ENCODE peak calls at places on chromosomes 4 and X, in seven cellular contexts. One of them, this sample, is unnamed.

GRCh38 chrX:73562986-73563739 is at the start of gene CHIC1:
- DNase-seq in fibroblast of lung: peak; percentile 75
- DNase-seq in OCI-LY7: peak; percentile 82
- DNase-seq in GM23338: peak; percentile 76
- DNase-seq in DND-41: peak; percentile 85
- DNase-seq in hepatocyte: peak; percentile 74
- DNase-seq in H9: peak; percentile 85
- DNase-seq in this sample: peak; percentile 91

GRCh38 chr4:48604527-48604926 is 114.5 kb downstream of the ZAR1 start:
- DNase-seq in fibroblast of lung: no peak
- DNase-seq in OCI-LY7: no peak
- DNase-seq in GM23338: no peak
- DNase-seq in DND-41: no peak
- DNase-seq in hepatocyte: no peak
- DNase-seq in H9: no peak
- DNase-seq in this sample: no peak

GRCh38 chr4:174946246-174946645 is 28.1 kb downstream of the ADAM29 start:
- DNase-seq in fibroblast of lung: no peak
- DNase-seq in OCI-LY7: peak; percentile 54
- DNase-seq in GM23338: no peak
- DNase-seq in DND-41: no peak
- DNase-seq in hepatocyte: no peak
- DNase-seq in H9: no peak
- DNase-seq in this sample: no peak

GRCh38 chr4:128354205-128354821 is 66.7 kb upstream of the PGRMC2 start:
- DNase-seq in fibroblast of lung: peak; percentile 88
- DNase-seq in OCI-LY7: no peak
- DNase-seq in GM23338: peak; percentile 38
- DNase-seq in DND-41: no peak
- DNase-seq in hepatocyte: peak; percentile 38
- DNase-seq in H9: no peak
- DNase-seq in this sample: no peak

GRCh38 chr4:145299380-145300076 is 119.1 kb upstream of the OTUD4 start:
- DNase-seq in fibroblast of lung: peak; percentile 11
- DNase-seq in OCI-LY7: peak; percentile 80
- DNase-seq in GM23338: no peak
- DNase-seq in DND-41: peak; percentile 69
- DNase-seq in hepatocyte: no peak
- DNase-seq in H9: no peak
- DNase-seq in this sample: peak; percentile 88

GRCh38 chr4:76265631-76266218 is 14.2 kb downstream of the FAM47E start:
- DNase-seq in fibroblast of lung: no peak
- DNase-seq in OCI-LY7: no peak
- DNase-seq in GM23338: no peak
- DNase-seq in DND-41: no peak
- DNase-seq in hepatocyte: no peak
- DNase-seq in H9: no peak
- DNase-seq in this sample: no peak

GRCh38 chr4:67869580-67870190 is 14.1 kb downstream of the TMPRSS11D start:
- DNase-seq in fibroblast of lung: no peak
- DNase-seq in OCI-LY7: no peak
- DNase-seq in GM23338: no peak
- DNase-seq in DND-41: no peak
- DNase-seq in hepatocyte: no peak
- DNase-seq in H9: no peak
- DNase-seq in this sample: no peak

GRCh38 chr4:163404570-163404969 is 60.9 kb downstream of the NPY5R start:
- DNase-seq in fibroblast of lung: no peak
- DNase-seq in OCI-LY7: no peak
- DNase-seq in GM23338: no peak
- DNase-seq in DND-41: no peak
- DNase-seq in hepatocyte: no peak
- DNase-seq in H9: no peak
- DNase-seq in this sample: no peak

GRCh38 chr4:168304744-168305459 is 13.7 kb downstream of the DDX60 start:
- DNase-seq in fibroblast of lung: peak; percentile 73
- DNase-seq in OCI-LY7: no peak
- DNase-seq in GM23338: no peak
- DNase-seq in DND-41: no peak
- DNase-seq in hepatocyte: no peak
- DNase-seq in H9: no peak
- DNase-seq in this sample: no peak

GRCh38 chr4:40562681-40563080 is 67.0 kb downstream of the RBM47 start:
- DNase-seq in fibroblast of lung: no peak
- DNase-seq in OCI-LY7: no peak
- DNase-seq in GM23338: no peak
- DNase-seq in DND-41: no peak
- DNase-seq in hepatocyte: no peak
- DNase-seq in H9: no peak
- DNase-seq in this sample: no peak

GRCh38 chr4:172007889-172008288 is 194.7 kb downstream of the GALNTL6 start:
- DNase-seq in fibroblast of lung: no peak
- DNase-seq in OCI-LY7: no peak
- DNase-seq in GM23338: no peak
- DNase-seq in DND-41: no peak
- DNase-seq in hepatocyte: no peak
- DNase-seq in H9: no peak
- DNase-seq in this sample: no peak

GRCh38 chrX:149152941-149153340 is 352.2 kb downstream of the IDS start:
- DNase-seq in fibroblast of lung: peak; percentile 0
- DNase-seq in OCI-LY7: no peak
- DNase-seq in GM23338: no peak
- DNase-seq in DND-41: no peak
- DNase-seq in hepatocyte: no peak
- DNase-seq in H9: no peak
- DNase-seq in this sample: no peak

GRCh38 chr4:98739718-98740117 is 81.3 kb upstream of the TSPAN5 start:
- DNase-seq in fibroblast of lung: peak; percentile 31
- DNase-seq in OCI-LY7: no peak
- DNase-seq in GM23338: no peak
- DNase-seq in DND-41: no peak
- DNase-seq in hepatocyte: no peak
- DNase-seq in H9: no peak
- DNase-seq in this sample: no peak

GRCh38 chr4:40651280-40651679 is 21.6 kb upstream of the RBM47 start:
- DNase-seq in fibroblast of lung: no peak
- DNase-seq in OCI-LY7: no peak
- DNase-seq in GM23338: no peak
- DNase-seq in DND-41: no peak
- DNase-seq in hepatocyte: no peak
- DNase-seq in H9: no peak
- DNase-seq in this sample: no peak

GRCh38 chrX:11151799-11152591 is 40.9 kb downstream of the HCCS start:
- DNase-seq in fibroblast of lung: no peak
- DNase-seq in OCI-LY7: no peak
- DNase-seq in GM23338: no peak
- DNase-seq in DND-41: no peak
- DNase-seq in hepatocyte: no peak
- DNase-seq in H9: no peak
- DNase-seq in this sample: no peak

GRCh38 chrX:103215768-103216085 is 819 bp downstream of the BEX4 start:
- DNase-seq in fibroblast of lung: peak; percentile 4
- DNase-seq in OCI-LY7: no peak
- DNase-seq in GM23338: no peak
- DNase-seq in DND-41: no peak
- DNase-seq in hepatocyte: no peak
- DNase-seq in H9: no peak
- DNase-seq in this sample: no peak

GRCh38 chr4:38190717-38191178 is 230.6 kb downstream of the PTTG2 start:
- DNase-seq in fibroblast of lung: peak; percentile 90
- DNase-seq in OCI-LY7: no peak
- DNase-seq in GM23338: no peak
- DNase-seq in DND-41: no peak
- DNase-seq in hepatocyte: no peak
- DNase-seq in H9: no peak
- DNase-seq in this sample: no peak

GRCh38 chr4:140130677-140131076 is 23.3 kb downstream of the MAML3 start:
- DNase-seq in fibroblast of lung: peak; percentile 56
- DNase-seq in OCI-LY7: no peak
- DNase-seq in GM23338: no peak
- DNase-seq in DND-41: no peak
- DNase-seq in hepatocyte: no peak
- DNase-seq in H9: no peak
- DNase-seq in this sample: no peak

GRCh38 chr4:108155373-108155772 is 13.4 kb downstream of the LEF1 start:
- DNase-seq in fibroblast of lung: peak; percentile 32
- DNase-seq in OCI-LY7: no peak
- DNase-seq in GM23338: peak; percentile 81
- DNase-seq in DND-41: no peak
- DNase-seq in hepatocyte: peak; percentile 50
- DNase-seq in H9: peak; percentile 67
- DNase-seq in this sample: no peak

DNA sequence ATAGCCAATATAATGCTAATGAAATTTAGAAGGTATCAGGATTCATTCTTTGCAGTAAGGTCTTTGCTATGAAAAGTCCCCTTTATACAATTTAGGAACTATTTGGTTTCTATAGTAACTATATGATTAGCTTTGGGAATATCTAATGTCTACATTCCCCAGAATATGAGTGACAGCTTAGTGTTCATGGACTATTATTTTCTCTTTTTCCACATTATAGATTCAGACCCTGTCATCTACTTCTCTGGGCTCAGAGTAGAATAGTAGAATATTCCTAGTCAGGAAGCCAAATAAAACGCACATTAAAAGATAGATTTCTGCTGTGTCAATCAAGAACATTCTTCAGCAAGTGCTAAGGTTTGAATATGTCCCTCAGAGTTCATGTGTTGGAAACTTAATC is 26.1 kb upstream of the SULT1B1 start:
- DNase-seq in fibroblast of lung: no peak
- DNase-seq in OCI-LY7: no peak
- DNase-seq in GM23338: no peak
- DNase-seq in DND-41: no peak
- DNase-seq in hepatocyte: no peak
- DNase-seq in H9: no peak
- DNase-seq in this sample: no peak
- H4K20me1 ChIP-seq in fibroblast of lung: no peaks in the 10 kb centered on the region
- H4K20me1 ChIP-seq in OCI-LY7: no peaks in the 10 kb centered on the region
- H4K20me1 ChIP-seq in GM23338: no peaks in the 10 kb centered on the region
- H4K20me1 ChIP-seq in DND-41: no peaks in the 10 kb centered on the region
- H4K20me1 ChIP-seq in hepatocyte: no peaks in the 10 kb centered on the region
- H4K20me1 ChIP-seq in H9: no peaks in the 10 kb centered on the region
- H4K20me1 ChIP-seq in this sample: no peaks in the 10 kb centered on the region

GRCh38 chrX:153954618-153955450 is 10.4 kb upstream of the RENBP start:
- DNase-seq in fibroblast of lung: no peak
- DNase-seq in OCI-LY7: no peak
- DNase-seq in GM23338: no peak
- DNase-seq in DND-41: no peak
- DNase-seq in hepatocyte: no peak
- DNase-seq in H9: no peak
- DNase-seq in this sample: no peak
- H4K20me1 ChIP-seq in fibroblast of lung: no peaks in the 10 kb centered on the region
- H4K20me1 ChIP-seq in OCI-LY7: no peaks in the 10 kb centered on the region
- H4K20me1 ChIP-seq in GM23338: no peaks in the 10 kb centered on the region
- H4K20me1 ChIP-seq in DND-41: peaks cover 80% of the 10 kb centered on the region
- H4K20me1 ChIP-seq in hepatocyte: no peaks in the 10 kb centered on the region
- H4K20me1 ChIP-seq in H9: no peaks in the 10 kb centered on the region
- H4K20me1 ChIP-seq in this sample: peaks cover 4% of the 10 kb centered on the region

GRCh38 chr4:2252530-2252924 is 9.4 kb downstream of the MXD4 start:
- DNase-seq in fibroblast of lung: no peak
- DNase-seq in OCI-LY7: no peak
- DNase-seq in GM23338: no peak
- DNase-seq in DND-41: peak; percentile 4
- DNase-seq in hepatocyte: no peak
- DNase-seq in H9: no peak
- DNase-seq in this sample: no peak

GRCh38 chr4:2250764-2251072 is 8.8 kb upstream of the HAUS3 start:
- DNase-seq in fibroblast of lung: no peak
- DNase-seq in OCI-LY7: no peak
- DNase-seq in GM23338: no peak
- DNase-seq in DND-41: no peak
- DNase-seq in hepatocyte: peak; percentile 2
- DNase-seq in H9: no peak
- DNase-seq in this sample: no peak

GRCh38 chr4:2251795-2252529 is 9.9 kb downstream of the MXD4 start:
- DNase-seq in fibroblast of lung: no peak
- DNase-seq in OCI-LY7: no peak
- DNase-seq in GM23338: no peak
- DNase-seq in DND-41: peak; percentile 2
- DNase-seq in hepatocyte: no peak
- DNase-seq in H9: no peak
- DNase-seq in this sample: no peak

GRCh38 chr4:2250003-2250763 is 8.3 kb upstream of the HAUS3 start:
- DNase-seq in fibroblast of lung: no peak
- DNase-seq in OCI-LY7: no peak
- DNase-seq in GM23338: no peak
- DNase-seq in DND-41: no peak
- DNase-seq in hepatocyte: peak; percentile 2
- DNase-seq in H9: no peak
- DNase-seq in this sample: no peak

DNA sequence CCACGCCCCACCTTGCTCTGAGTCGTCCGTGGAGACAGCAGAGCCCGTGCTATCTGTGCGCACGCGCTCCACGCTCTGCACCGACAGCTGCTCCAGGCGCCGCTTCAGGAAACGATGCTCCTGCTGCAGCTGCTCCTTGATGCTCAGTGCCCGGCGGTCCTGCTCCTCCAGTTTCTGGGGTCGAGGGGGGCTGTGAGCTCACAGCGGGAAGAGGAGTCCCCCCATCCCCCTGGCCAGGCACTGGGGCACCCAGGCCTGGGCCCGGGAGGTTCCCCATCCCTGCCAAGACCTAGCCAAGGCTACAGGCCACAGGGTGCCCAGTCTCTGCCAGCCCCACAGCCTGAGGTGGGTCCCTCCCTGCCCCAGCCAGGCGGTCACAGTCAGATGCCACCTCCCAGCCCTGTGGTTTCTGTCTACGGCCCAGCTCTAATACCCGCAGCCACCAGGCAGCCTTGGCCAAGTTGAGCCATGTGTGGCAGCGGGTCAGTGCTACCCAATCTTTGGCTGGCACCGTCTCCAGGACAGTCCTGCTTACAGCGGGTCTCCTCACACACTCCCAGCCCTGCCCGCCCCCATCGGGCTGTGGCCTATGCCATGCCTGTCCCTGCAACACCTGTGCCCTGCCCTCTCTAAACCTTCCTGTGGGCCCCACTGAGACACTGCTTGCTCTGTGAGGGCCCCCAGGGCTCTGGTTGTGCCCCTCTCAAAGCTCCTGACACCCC is 9.3 kb upstream of the HAUS3 start:
- DNase-seq in fibroblast of lung: no peak
- DNase-seq in OCI-LY7: no peak
- DNase-seq in GM23338: no peak
- DNase-seq in DND-41: no peak
- DNase-seq in hepatocyte: no peak
- DNase-seq in H9: no peak
- DNase-seq in this sample: no peak
- H4K20me1 ChIP-seq in fibroblast of lung: no peaks in the 10 kb centered on the region
- H4K20me1 ChIP-seq in OCI-LY7: no peaks in the 10 kb centered on the region
- H4K20me1 ChIP-seq in GM23338: no peaks in the 10 kb centered on the region
- H4K20me1 ChIP-seq in DND-41: peaks cover 35% of the 10 kb centered on the region
- H4K20me1 ChIP-seq in hepatocyte: peaks cover 47% of the 10 kb centered on the region
- H4K20me1 ChIP-seq in H9: no peaks in the 10 kb centered on the region
- H4K20me1 ChIP-seq in this sample: no peaks in the 10 kb centered on the region

DNA sequence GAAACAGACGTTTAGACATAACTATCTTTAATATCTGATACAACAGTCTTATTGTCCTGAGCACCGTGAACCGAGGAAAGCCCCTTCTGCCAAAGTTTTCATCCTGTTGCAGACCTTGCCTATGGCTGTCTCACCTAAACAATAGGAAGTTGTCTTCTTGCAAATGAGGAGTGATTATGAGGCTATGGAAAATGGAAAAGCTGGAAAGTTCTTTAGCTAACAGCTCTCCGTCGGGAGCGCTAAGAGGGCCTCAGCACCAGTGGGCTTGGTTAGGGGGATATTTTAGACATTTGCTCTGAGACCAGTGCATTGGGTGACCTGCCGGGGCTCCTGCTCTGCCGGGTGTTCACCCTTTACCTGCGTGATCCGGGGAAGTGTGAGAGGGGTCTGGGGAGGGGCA is 28.4 kb downstream of the TMEM131L start:
- DNase-seq in fibroblast of lung: no peak
- DNase-seq in OCI-LY7: no peak
- DNase-seq in GM23338: no peak
- DNase-seq in DND-41: no peak
- DNase-seq in hepatocyte: no peak
- DNase-seq in H9: no peak
- DNase-seq in this sample: no peak
- H4K20me1 ChIP-seq in fibroblast of lung: no peaks in the 10 kb centered on the region
- H4K20me1 ChIP-seq in OCI-LY7: peaks cover 72% of the 10 kb centered on the region
- H4K20me1 ChIP-seq in GM23338: peaks cover 5% of the 10 kb centered on the region
- H4K20me1 ChIP-seq in DND-41: peaks cover 93% of the 10 kb centered on the region
- H4K20me1 ChIP-seq in hepatocyte: no peaks in the 10 kb centered on the region
- H4K20me1 ChIP-seq in H9: no peaks in the 10 kb centered on the region
- H4K20me1 ChIP-seq in this sample: peaks cover 92% of the 10 kb centered on the region